ENCODE peak calls at places on chromosomes 1 and 21, in ten cellular contexts. A is heart left ventricle, O is suprapubic skin, I is spleen, G is IMR-90, F is vagina, V is sigmoid colon, H is tibial nerve, X is body of pancreas, M is lower leg skin. K is an unnamed sample.

GRCh38 chr1:174021611-174022079 is 512 bp downstream of the RC3H1 start:
- DNase-seq in A (peak; percentile 46), X (peak; percentile 55), F (no peak), M (no peak), O (peak; percentile 71), I (no peak), G (peak; percentile 35), V (peak; percentile 74), H (no peak), K (peak; percentile 27)

GRCh38 chr1:41631154-41631553 is 146.7 kb upstream of the EDN2 start:
- DNase-seq in O (no peak), X (no peak), M (no peak), I (no peak), H (no peak), A (no peak), F (no peak), G (no peak), V (no peak), K (no peak)

GRCh38 chr1:184222561-184223157 is 164.2 kb upstream of the C1orf21 start:
- DNase-seq in G (peak; percentile 55), H (no peak), O (no peak), F (no peak), V (peak; percentile 70), X (peak; percentile 46), I (no peak), M (peak; percentile 23), A (peak; percentile 53), K (no peak)

GRCh38 chr1:107139833-107140702 is 771 bp upstream of the NTNG1 start:
- DNase-seq in A (no peak), V (peak; percentile 66), G (peak; percentile 36), O (peak; percentile 57), H (no peak), M (no peak), F (no peak), I (peak; percentile 81), X (peak; percentile 14), K (no peak)

GRCh38 chr21:42397291-42398129 is 1.7 kb upstream of the TMPRSS3 start:
- DNase-seq in O (peak; percentile 19), V (peak; percentile 27), X (no peak), M (no peak), A (no peak), G (no peak), I (peak; percentile 56), F (no peak), H (no peak), K (no peak)

GRCh38 chr1:168676029-168676812 is 52.8 kb downstream of the DPT start:
- DNase-seq in G (no peak), M (no peak), F (no peak), O (no peak), X (no peak), V (no peak), H (no peak), I (no peak), A (no peak), K (no peak)

GRCh38 chr1:14511281-14511680 is 87.2 kb upstream of the KAZN start:
- DNase-seq in X (no peak), I (no peak), V (no peak), F (no peak), M (no peak), A (no peak), O (no peak), G (no peak), H (no peak), K (no peak)

GRCh38 chr1:160674415-160674814 is 27.6 kb upstream of the SLAMF1 start:
- DNase-seq in I (no peak), M (no peak), X (no peak), G (no peak), O (no peak), V (no peak), F (no peak), H (no peak), A (no peak), K (no peak)

GRCh38 chr1:168709407-168709891 is 19.6 kb downstream of the DPT start:
- DNase-seq in I (no peak), G (peak; percentile 4), V (no peak), F (no peak), A (peak; percentile 24), H (no peak), M (no peak), X (no peak), O (no peak), K (no peak)

GRCh38 chr1:56268519-56268918 is 310.8 kb downstream of the PLPP3 start:
- DNase-seq in O (no peak), V (no peak), I (no peak), F (no peak), A (no peak), X (no peak), H (no peak), M (no peak), G (no peak), K (no peak)

GRCh38 chr1:43729816-43730463 is 22.6 kb downstream of the ST3GAL3 start:
- DNase-seq in I (no peak), O (no peak), A (no peak), G (peak; percentile 33), M (no peak), H (no peak), V (no peak), F (no peak), X (no peak), K (no peak)

GRCh38 chr1:192158181-192158580 is at the start of gene RGS18:
- DNase-seq in F (no peak), O (no peak), M (peak; percentile 28), G (peak; percentile 84), A (no peak), H (no peak), V (no peak), I (no peak), X (no peak), K (no peak)

GRCh38 chr1:152904688-152905440 is 3.5 kb upstream of the IVL start:
- DNase-seq in G (no peak), X (no peak), V (no peak), M (no peak), F (no peak), O (no peak), I (no peak), H (no peak), A (no peak), K (no peak)

GRCh38 chr1:2556277-2557145 is at the start of gene TNFRSF14:
- DNase-seq in O (no peak), V (peak; percentile 87), G (peak; percentile 35), X (peak; percentile 52), I (peak; percentile 94), F (no peak), H (no peak), A (peak; percentile 65), M (peak; percentile 63), K (peak; percentile 46)

GRCh38 chr1:107263291-107263790 is 122.5 kb downstream of the NTNG1 start:
- DNase-seq in I (no peak), H (no peak), M (no peak), A (no peak), O (no peak), V (no peak), G (no peak), X (no peak), F (no peak), K (no peak)

GRCh38 chr1:222171005-222171404 is 376.9 kb downstream of the HHIPL2 start:
- DNase-seq in I (no peak), V (no peak), H (no peak), G (peak; percentile 70), F (no peak), O (no peak), A (no peak), X (peak; percentile 14), M (no peak), K (no peak)

GRCh38 chr1:150562384-150563339 is 13.5 kb downstream of the ADAMTSL4 start:
- DNase-seq in F (no peak), I (peak; percentile 92), X (no peak), M (peak; percentile 52), G (no peak), H (peak; percentile 13), O (no peak), V (peak; percentile 73), A (peak; percentile 52), K (no peak)
- TF ChIP-seq POLR2A in F (no peak), I (no peak), X (no peak), M (no peak), G (peak; percentile 15), H (no peak), O (no peak), V (no peak), A (no peak), K (no peak)

GRCh38 chr21:31731112-31731801 is 661 bp downstream of the SCAF4 start:
- DNase-seq in F (no peak), H (no peak), I (peak; percentile 92), M (peak; percentile 37), X (peak; percentile 47), G (no peak), O (peak; percentile 79), A (peak; percentile 43), V (peak; percentile 79), K (peak; percentile 32)
- TF ChIP-seq CTCF in F (no peak), H (no peak), I (no peak), M (no peak), X (no peak), G (no peak), O (no peak), A (peak; percentile 29), V (no peak), K (no peak)

DNA sequence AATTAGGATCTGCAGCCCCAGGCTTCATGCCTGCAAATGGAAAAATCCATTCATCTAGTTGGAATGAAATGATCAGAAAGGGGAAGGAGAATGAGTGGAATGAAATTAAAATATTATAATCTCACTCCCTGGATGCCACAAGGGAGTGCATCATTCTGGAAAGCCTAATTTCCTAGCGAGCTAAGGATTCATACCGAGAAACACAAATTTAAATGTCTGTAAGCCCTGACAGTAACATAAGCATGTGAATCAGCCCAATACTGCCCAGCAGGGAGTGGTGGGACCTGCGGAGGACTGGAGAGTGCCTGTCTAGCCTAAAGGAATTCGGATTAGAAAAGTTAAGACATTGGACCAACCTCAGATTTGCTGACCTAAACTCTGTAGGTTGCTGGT is 38.3 kb upstream of the RCAN3 start:
- DNase-seq in X (no peak), M (no peak), G (peak; percentile 37), H (no peak), A (no peak), V (no peak), F (no peak), I (no peak), O (no peak), K (no peak)
- H3K4me3 ChIP-seq in X (no peak overlapping the region), M (no peak overlapping the region), G (no peak overlapping the region), H (no peak overlapping the region), A (no peak overlapping the region), V (no peak overlapping the region), F (no peak overlapping the region), I (no peak overlapping the region), O (no peak overlapping the region), K (no peak overlapping the region)

DNA sequence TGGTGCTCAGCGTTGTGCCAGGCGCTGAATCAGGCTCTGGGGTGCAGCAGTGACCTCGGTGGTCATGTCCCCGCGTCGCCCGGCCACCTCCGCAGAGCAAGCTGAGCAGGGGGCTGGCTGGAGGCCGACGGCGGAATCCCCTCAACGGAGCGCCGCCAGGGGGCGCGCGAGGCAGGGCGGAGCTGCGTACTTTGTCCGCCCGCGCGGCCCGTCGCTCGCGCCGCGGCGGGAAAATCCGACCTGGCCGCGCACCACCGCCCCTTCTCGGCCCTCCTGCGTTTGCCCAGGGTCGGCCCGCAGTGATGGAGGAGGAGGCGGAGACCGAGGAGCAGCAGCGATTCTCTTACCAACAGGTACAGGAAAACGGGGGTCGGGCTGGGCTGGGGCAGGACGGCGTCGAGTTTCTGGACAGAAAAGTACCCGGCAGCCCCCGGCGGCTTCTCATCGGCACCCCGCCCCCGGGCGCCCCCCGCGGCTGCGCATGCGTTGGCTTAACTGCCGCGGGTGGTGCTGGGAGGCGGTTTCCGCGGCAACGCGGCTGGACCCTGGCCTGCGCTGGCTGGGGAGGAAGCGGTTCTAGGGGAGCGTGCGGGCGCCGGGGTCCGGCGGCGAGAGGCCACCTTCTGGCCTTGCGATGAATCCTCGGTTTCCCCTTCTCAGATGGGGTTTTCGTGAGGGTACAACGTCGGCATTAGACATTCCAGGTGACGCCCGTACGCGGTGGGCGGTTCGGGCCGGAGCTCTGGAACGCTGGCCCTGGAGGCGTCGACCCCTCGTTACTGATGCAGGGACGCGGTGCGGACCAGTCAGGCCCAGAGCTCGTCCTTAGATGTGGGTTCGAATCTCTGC is at the start of gene CENPS:
- DNase-seq in A (peak; percentile 96), I (peak; percentile 98), M (peak; percentile 65), X (peak; percentile 94), G (peak; percentile 83), V (peak; percentile 96), O (peak; percentile 91), F (no peak), H (peak; percentile 74), K (peak; percentile 78)
- TF ChIP-seq POLR2A in A (no peak), I (no peak), M (no peak), X (peak; percentile 54), G (no peak), V (no peak), O (no peak), F (no peak), H (peak; percentile 20), K (no peak)

K was measured in breast epithelium.